ENCODE peak calls at places on chromosomes 6 and 20, in eight cellular contexts. O is left ventricle myocardium superior; N is neural progenitor cell; L is lung; M is T-helper 1 cell; D is T follicular helper cell; H is activated CD8-positive, alpha-beta memory T cell treated with anti-CD3 and anti-CD28 coated beads, Interleukin-2, amount 50 U/mL, for 4 hours; R is H1. A is an unnamed sample.

GRCh38 chr6:170067257-170067656 is 223.6 kb downstream of the DLL1 start:
- DNase-seq in O (no peak), M (no peak), R (no peak), H (no peak), L (no peak), D (no peak), N (peak), A (peak)

GRCh38 chr6:110944681-110945151 is 13.8 kb upstream of the GTF3C6 start:
- DNase-seq in R (no peak), O (no peak), D (no peak), H (no peak), M (peak), N (no peak), L (no peak), A (no peak)

GRCh38 chr20:31751126-31751525 is 12.0 kb downstream of the TPX2 start:
- DNase-seq in M (no peak), N (no peak), L (no peak), O (no peak), R (no peak), H (no peak), D (no peak), A (no peak)

GRCh38 chr20:33015114-33015491 is 7.6 kb downstream of the BPIFB2 start:
- DNase-seq in H (no peak), O (no peak), L (no peak), D (no peak), N (no peak), R (no peak), M (no peak), A (no peak)

GRCh38 chr20:23112595-23112994 is 26.5 kb upstream of the CD93 start:
- DNase-seq in D (no peak), M (no peak), O (no peak), N (no peak), L (no peak), R (no peak), H (no peak), A (no peak)

GRCh38 chr20:9186396-9186795 is 117.5 kb downstream of the PLCB4 start:
- DNase-seq in O (no peak), N (no peak), H (no peak), D (no peak), M (no peak), R (no peak), L (no peak), A (no peak)

GRCh38 chr6:35077006-35077712 is 64.0 kb downstream of the TCP11 start:
- DNase-seq in R (no peak), H (no peak), M (no peak), N (no peak), O (no peak), L (no peak), D (no peak), A (no peak)

GRCh38 chr20:22582960-22583772 is 1.2 kb downstream of the FOXA2 start:
- DNase-seq in N (peak), O (no peak), H (no peak), D (no peak), R (no peak), M (no peak), L (no peak), A (peak)

GRCh38 chr6:2108700-2109306 is 136.6 kb downstream of the GMDS start:
- DNase-seq in N (no peak), L (no peak), M (no peak), O (no peak), D (no peak), R (no peak), H (no peak), A (no peak)

GRCh38 chr6:75217203-75217602 is 11.3 kb upstream of the COL12A1 start:
- DNase-seq in N (no peak), D (no peak), H (no peak), R (no peak), L (no peak), M (no peak), O (no peak), A (no peak)

GRCh38 chr20:588932-589672 is 21.0 kb downstream of the TCF15 start:
- DNase-seq in R (no peak), N (no peak), D (no peak), O (no peak), L (no peak), M (no peak), H (no peak), A (no peak)

A was measured in left lobe of liver.